ENCODE peak calls at places on chromosomes 2 and 18, in four cellular contexts. One of them, this sample, is unnamed.

GRCh38 chr18:55048892-55049291 is 89.6 kb upstream of the CCDC68 start:
- DNase-seq in sigmoid colon: no peak
- DNase-seq in heart right ventricle: no peak
- DNase-seq in CD8-positive, alpha-beta T cell: no peak
- DNase-seq in this sample: no peak

GRCh38 chr2:232420463-232421188 is 14.0 kb downstream of the ALPG start:
- DNase-seq in sigmoid colon: no peak
- DNase-seq in heart right ventricle: no peak
- DNase-seq in CD8-positive, alpha-beta T cell: peak; percentile 25
- DNase-seq in this sample: no peak

GRCh38 chr2:193377789-193378188 is 1183.1 kb upstream of the TMEFF2 start:
- DNase-seq in sigmoid colon: no peak
- DNase-seq in heart right ventricle: no peak
- DNase-seq in CD8-positive, alpha-beta T cell: no peak
- DNase-seq in this sample: no peak

GRCh38 chr18:25245299-25245698 is 106.7 kb downstream of the ZNF521 start:
- DNase-seq in sigmoid colon: no peak
- DNase-seq in heart right ventricle: no peak
- DNase-seq in CD8-positive, alpha-beta T cell: no peak
- DNase-seq in this sample: no peak

GRCh38 chr2:231393149-231394131 is 2.1 kb upstream of the B3GNT7 start:
- DNase-seq in sigmoid colon: no peak
- DNase-seq in heart right ventricle: no peak
- DNase-seq in CD8-positive, alpha-beta T cell: peak; percentile 29
- DNase-seq in this sample: no peak

GRCh38 chr2:36468463-36469266 is 113.1 kb downstream of the CRIM1 start:
- DNase-seq in sigmoid colon: no peak
- DNase-seq in heart right ventricle: no peak
- DNase-seq in CD8-positive, alpha-beta T cell: no peak
- DNase-seq in this sample: no peak

GRCh38 chr18:50649821-50650220 is 89.9 kb downstream of the MAPK4 start:
- DNase-seq in sigmoid colon: peak; percentile 95
- DNase-seq in heart right ventricle: peak; percentile 75
- DNase-seq in CD8-positive, alpha-beta T cell: no peak
- DNase-seq in this sample: no peak

GRCh38 chr2:71460595-71461303 is 7.4 kb downstream of the DYSF start:
- DNase-seq in sigmoid colon: no peak
- DNase-seq in heart right ventricle: no peak
- DNase-seq in CD8-positive, alpha-beta T cell: no peak
- DNase-seq in this sample: no peak

GRCh38 chr18:73431620-73432019 is 563.8 kb upstream of the NETO1 start:
- DNase-seq in sigmoid colon: no peak
- DNase-seq in heart right ventricle: no peak
- DNase-seq in CD8-positive, alpha-beta T cell: no peak
- DNase-seq in this sample: no peak

GRCh38 chr2:62292190-62292589 is 96.3 kb downstream of the B3GNT2 start:
- DNase-seq in sigmoid colon: no peak
- DNase-seq in heart right ventricle: peak; percentile 16
- DNase-seq in CD8-positive, alpha-beta T cell: no peak
- DNase-seq in this sample: no peak

GRCh38 chr2:126886906-126887280 is 11.8 kb upstream of the TEX51 start:
- DNase-seq in sigmoid colon: no peak
- DNase-seq in heart right ventricle: no peak
- DNase-seq in CD8-positive, alpha-beta T cell: no peak
- DNase-seq in this sample: no peak

DNA sequence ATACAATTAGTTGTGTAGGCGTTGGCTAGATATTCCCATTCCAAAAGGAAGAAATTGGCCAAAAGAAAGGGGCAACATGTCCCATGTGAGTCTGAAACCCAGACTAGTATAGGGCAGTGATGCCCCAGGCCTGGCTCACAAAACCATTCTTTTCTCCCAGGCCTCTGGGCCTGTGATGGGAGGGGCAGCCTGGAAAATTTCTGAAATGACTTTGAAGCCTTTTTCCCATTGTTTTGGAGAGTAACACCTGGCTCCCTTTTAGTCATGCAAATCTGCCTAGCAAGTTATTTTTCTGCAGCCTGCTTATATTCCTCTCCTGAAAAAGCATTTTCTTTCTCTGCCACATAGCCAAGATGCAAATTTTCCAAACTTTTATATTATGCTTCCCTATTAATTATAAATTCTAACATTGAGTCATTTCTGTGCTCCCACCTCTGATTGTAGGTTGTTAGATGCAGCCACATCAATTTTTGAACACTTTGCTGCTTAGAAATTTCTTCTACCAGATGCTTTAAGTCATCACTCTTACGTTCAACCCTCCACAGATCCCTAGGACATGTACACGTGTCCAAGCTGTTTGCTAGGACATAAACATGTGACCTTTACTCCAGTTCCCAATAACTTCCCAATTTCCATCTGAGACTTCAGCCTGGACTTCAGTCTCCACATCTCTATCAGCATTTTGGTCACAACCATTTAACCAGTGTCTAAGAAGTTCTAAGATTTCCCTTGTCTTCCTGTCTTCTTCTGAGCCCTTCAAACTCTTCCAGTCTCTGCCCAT is 76.1 kb upstream of the MC4R start:
- DNase-seq in sigmoid colon: no peak
- DNase-seq in heart right ventricle: no peak
- DNase-seq in CD8-positive, alpha-beta T cell: no peak
- DNase-seq in this sample: no peak
- H3K9me3 ChIP-seq in sigmoid colon: no peaks in the 10 kb centered on the region
- H3K9me3 ChIP-seq in heart right ventricle: no peaks in the 10 kb centered on the region
- H3K9me3 ChIP-seq in CD8-positive, alpha-beta T cell: no peaks in the 10 kb centered on the region
- H3K9me3 ChIP-seq in this sample: no peaks in the 10 kb centered on the region

GRCh38 chr2:67075530-67076253 is 321.4 kb upstream of the ETAA1 start:
- DNase-seq in sigmoid colon: no peak
- DNase-seq in heart right ventricle: no peak
- DNase-seq in CD8-positive, alpha-beta T cell: no peak
- DNase-seq in this sample: no peak

GRCh38 chr2:67075056-67075455 is 322.1 kb upstream of the ETAA1 start:
- DNase-seq in sigmoid colon: no peak
- DNase-seq in heart right ventricle: no peak
- DNase-seq in CD8-positive, alpha-beta T cell: no peak
- DNase-seq in this sample: no peak

GRCh38 chr2:67066782-67067181 is 330.4 kb upstream of the ETAA1 start:
- DNase-seq in sigmoid colon: no peak
- DNase-seq in heart right ventricle: no peak
- DNase-seq in CD8-positive, alpha-beta T cell: no peak
- DNase-seq in this sample: no peak

GRCh38 chr2:67067656-67068055 is 329.5 kb upstream of the ETAA1 start:
- DNase-seq in sigmoid colon: no peak
- DNase-seq in heart right ventricle: no peak
- DNase-seq in CD8-positive, alpha-beta T cell: no peak
- DNase-seq in this sample: no peak

DNA sequence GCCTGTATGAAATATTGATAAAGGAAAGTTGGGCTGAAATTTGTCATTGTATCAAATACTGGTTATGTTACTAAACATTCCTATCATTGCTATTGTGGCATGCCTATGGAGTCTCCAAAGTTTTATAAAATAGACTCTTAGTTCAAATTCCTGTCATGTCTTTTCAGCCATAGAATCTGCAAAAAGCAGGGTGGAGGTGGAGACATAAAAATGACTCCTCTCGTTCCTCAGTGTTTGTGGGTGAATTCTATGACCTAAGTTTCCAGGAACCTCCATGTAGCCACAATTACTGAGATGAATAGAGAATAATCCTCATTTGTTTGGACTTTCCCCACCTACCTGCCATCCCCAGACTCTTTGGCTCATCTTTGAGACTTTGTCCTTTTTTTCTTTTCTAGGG is 326.3 kb upstream of the ETAA1 start:
- DNase-seq in sigmoid colon: no peak
- DNase-seq in heart right ventricle: no peak
- DNase-seq in CD8-positive, alpha-beta T cell: no peak
- DNase-seq in this sample: no peak
- H3K9me3 ChIP-seq in sigmoid colon: no peaks in the 10 kb centered on the region
- H3K9me3 ChIP-seq in heart right ventricle: peaks cover 2% of the 10 kb centered on the region
- H3K9me3 ChIP-seq in CD8-positive, alpha-beta T cell: no peaks in the 10 kb centered on the region
- H3K9me3 ChIP-seq in this sample: no peaks in the 10 kb centered on the region

DNA sequence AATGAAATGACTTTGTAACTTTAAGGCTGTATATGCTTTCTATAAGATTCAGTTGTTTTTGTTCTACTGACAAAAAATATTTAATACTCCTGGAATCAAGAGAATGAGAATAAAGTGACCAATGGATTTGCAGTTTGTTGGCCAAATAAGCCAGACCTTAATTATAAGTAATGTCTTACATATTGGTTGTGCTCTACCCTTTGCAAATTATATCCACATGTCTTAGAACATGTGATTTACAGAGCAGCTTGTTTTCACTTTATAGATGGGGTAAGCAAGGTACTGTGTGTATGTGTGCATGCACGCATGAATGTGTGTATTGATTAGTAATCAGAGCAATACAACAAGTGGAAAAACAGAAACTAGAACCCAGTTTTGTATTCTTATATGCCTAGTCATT is 59.1 kb downstream of the RMDN2 start:
- DNase-seq in sigmoid colon: no peak
- DNase-seq in heart right ventricle: no peak
- DNase-seq in CD8-positive, alpha-beta T cell: no peak
- DNase-seq in this sample: no peak
- H3K9me3 ChIP-seq in sigmoid colon: no peaks in the 10 kb centered on the region
- H3K9me3 ChIP-seq in heart right ventricle: no peaks in the 10 kb centered on the region
- H3K9me3 ChIP-seq in CD8-positive, alpha-beta T cell: no peaks in the 10 kb centered on the region
- H3K9me3 ChIP-seq in this sample: no peaks in the 10 kb centered on the region

GRCh38 chr2:1162246-1162645 is 211.6 kb downstream of the SNTG2 start:
- DNase-seq in sigmoid colon: no peak
- DNase-seq in heart right ventricle: no peak
- DNase-seq in CD8-positive, alpha-beta T cell: no peak
- DNase-seq in this sample: no peak
- H3K9me3 ChIP-seq in sigmoid colon: no peaks in the 10 kb centered on the region
- H3K9me3 ChIP-seq in heart right ventricle: no peaks in the 10 kb centered on the region
- H3K9me3 ChIP-seq in CD8-positive, alpha-beta T cell: no peaks in the 10 kb centered on the region
- H3K9me3 ChIP-seq in this sample: no peaks in the 10 kb centered on the region

DNA sequence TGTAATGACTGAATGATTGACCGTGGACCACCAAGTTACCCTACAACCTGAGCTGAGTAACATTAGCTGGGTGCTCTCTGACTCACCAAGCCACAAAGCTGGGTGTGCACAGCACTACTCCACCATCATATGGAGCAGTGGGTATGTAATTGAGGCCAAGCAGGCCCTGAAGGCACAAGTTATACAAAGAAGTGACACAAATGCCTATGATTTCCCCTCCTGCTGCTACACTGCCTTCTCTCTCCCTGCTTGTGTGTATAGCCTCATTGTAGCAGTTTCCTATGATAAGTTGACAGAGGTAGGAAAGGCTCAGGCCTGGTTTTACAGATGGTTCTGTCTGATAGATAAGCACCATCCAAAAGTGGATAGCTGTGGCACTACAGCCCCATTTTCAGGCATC is 1327.2 kb upstream of the DDX18 start:
- DNase-seq in sigmoid colon: no peak
- DNase-seq in heart right ventricle: no peak
- DNase-seq in CD8-positive, alpha-beta T cell: no peak
- DNase-seq in this sample: no peak
- H3K9me3 ChIP-seq in sigmoid colon: no peaks in the 10 kb centered on the region
- H3K9me3 ChIP-seq in heart right ventricle: no peaks in the 10 kb centered on the region
- H3K9me3 ChIP-seq in CD8-positive, alpha-beta T cell: no peaks in the 10 kb centered on the region
- H3K9me3 ChIP-seq in this sample: no peaks in the 10 kb centered on the region

GRCh38 chr2:15641530-15641982 is 49.9 kb downstream of the DDX1 start:
- DNase-seq in sigmoid colon: no peak
- DNase-seq in heart right ventricle: no peak
- DNase-seq in CD8-positive, alpha-beta T cell: no peak
- DNase-seq in this sample: no peak

GRCh38 chr2:15640291-15640711 is 48.6 kb downstream of the DDX1 start:
- DNase-seq in sigmoid colon: no peak
- DNase-seq in heart right ventricle: peak; percentile 54
- DNase-seq in CD8-positive, alpha-beta T cell: no peak
- DNase-seq in this sample: no peak

GRCh38 chr2:15642334-15643208 is 50.9 kb downstream of the DDX1 start:
- DNase-seq in sigmoid colon: no peak
- DNase-seq in heart right ventricle: no peak
- DNase-seq in CD8-positive, alpha-beta T cell: no peak
- DNase-seq in this sample: no peak

GRCh38 chr2:15639323-15640251 is 47.9 kb downstream of the DDX1 start:
- DNase-seq in sigmoid colon: no peak
- DNase-seq in heart right ventricle: no peak
- DNase-seq in CD8-positive, alpha-beta T cell: no peak
- DNase-seq in this sample: no peak

DNA sequence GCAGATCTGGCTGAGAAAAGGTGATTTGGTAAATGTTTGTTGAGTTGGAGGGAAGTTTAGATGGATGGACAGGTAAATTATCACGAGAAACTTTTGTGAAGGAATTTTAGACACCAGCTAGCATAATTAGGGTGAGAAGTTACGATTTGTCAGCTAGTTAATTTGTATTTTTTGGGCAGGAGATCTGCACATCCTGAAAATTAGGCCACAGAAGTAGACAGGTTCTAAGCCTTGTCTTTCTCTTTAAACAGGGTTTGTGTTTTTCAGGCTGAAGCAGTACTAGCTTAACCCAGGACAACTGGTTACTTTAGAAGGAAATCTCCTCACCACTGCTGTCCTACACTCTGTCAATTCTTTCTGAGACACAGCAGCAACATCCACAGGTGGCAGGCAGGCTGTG is 49.1 kb downstream of the DDX1 start:
- DNase-seq in sigmoid colon: no peak
- DNase-seq in heart right ventricle: no peak
- DNase-seq in CD8-positive, alpha-beta T cell: no peak
- DNase-seq in this sample: no peak
- H3K9me3 ChIP-seq in sigmoid colon: no peaks in the 10 kb centered on the region
- H3K9me3 ChIP-seq in heart right ventricle: no peaks in the 10 kb centered on the region
- H3K9me3 ChIP-seq in CD8-positive, alpha-beta T cell: no peaks in the 10 kb centered on the region
- H3K9me3 ChIP-seq in this sample: no peaks in the 10 kb centered on the region

GRCh38 chr18:40208951-40209350 is 1746.1 kb upstream of the PIK3C3 start:
- DNase-seq in sigmoid colon: no peak
- DNase-seq in heart right ventricle: no peak
- DNase-seq in CD8-positive, alpha-beta T cell: no peak
- DNase-seq in this sample: no peak
- H3K9me3 ChIP-seq in sigmoid colon: no peaks in the 10 kb centered on the region
- H3K9me3 ChIP-seq in heart right ventricle: no peaks in the 10 kb centered on the region
- H3K9me3 ChIP-seq in CD8-positive, alpha-beta T cell: no peaks in the 10 kb centered on the region
- H3K9me3 ChIP-seq in this sample: no peaks in the 10 kb centered on the region

DNA sequence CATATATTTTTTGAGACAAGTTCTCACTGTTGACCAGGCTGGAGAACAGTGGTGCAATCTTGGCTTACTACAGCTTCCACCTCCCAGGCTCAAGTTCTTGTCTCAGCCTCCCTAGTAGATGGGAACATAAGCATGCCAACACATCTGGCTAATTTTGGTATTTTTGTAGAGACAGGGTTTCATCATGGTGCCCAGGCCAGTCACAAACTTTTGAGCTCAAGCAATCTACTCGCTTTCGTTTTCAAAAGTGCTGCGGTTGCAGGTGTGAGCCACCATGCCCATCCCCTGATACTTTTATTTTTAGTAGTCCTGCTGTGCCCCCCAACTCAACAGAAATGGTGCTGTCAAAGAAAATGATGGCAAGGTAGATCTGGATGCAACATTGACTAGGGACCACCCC is 1127.3 kb downstream of the SUCLG1 start:
- DNase-seq in sigmoid colon: no peak
- DNase-seq in heart right ventricle: no peak
- DNase-seq in CD8-positive, alpha-beta T cell: no peak
- DNase-seq in this sample: no peak
- H3K9me3 ChIP-seq in sigmoid colon: no peaks in the 10 kb centered on the region
- H3K9me3 ChIP-seq in heart right ventricle: no peaks in the 10 kb centered on the region
- H3K9me3 ChIP-seq in CD8-positive, alpha-beta T cell: no peaks in the 10 kb centered on the region
- H3K9me3 ChIP-seq in this sample: no peaks in the 10 kb centered on the region